ENCODE peak calls at places on chromosomes 1 and 21, in nine cellular contexts. Q, G, Y, I, K, O, V, H and J are unnamed samples.
A peak's percentile ranks its signal among the peaks of the same experiment; 100 is the strongest.

GRCh38 chr1:203324103-203325003 is 19.0 kb downstream of the BTG2 start:
- DNase-seq in I (no peak), G (no peak), O (no peak), H (peak; percentile 66), K (no peak), V (no peak), Y (no peak), Q (no peak), J (no peak)

GRCh38 chr1:47174621-47175020 is 15.2 kb downstream of the PDZK1IP1 start:
- DNase-seq in Y (no peak), O (no peak), I (no peak), V (no peak), Q (no peak), G (no peak), K (no peak), H (no peak), J (peak; percentile 60)

GRCh38 chr1:26278303-26278702 is 1.6 kb upstream of the SH3BGRL3 start:
- DNase-seq in O (no peak), K (no peak), H (peak; percentile 70), I (peak; percentile 91), V (no peak), G (peak; percentile 68), Y (no peak), Q (no peak), J (peak; percentile 87)

GRCh38 chr1:166920561-166921475 is 44.8 kb upstream of the TADA1 start:
- DNase-seq in Q (peak; percentile 71), O (no peak), V (no peak), I (no peak), H (no peak), G (no peak), Y (peak; percentile 72), K (no peak), J (no peak)

GRCh38 chr1:209107535-209107934 is 476.0 kb upstream of the CAMK1G start:
- DNase-seq in O (no peak), V (no peak), H (no peak), Y (no peak), K (no peak), G (no peak), Q (no peak), I (no peak), J (no peak)

GRCh38 chr1:240258910-240259309 is 167.2 kb downstream of the FMN2 start:
- DNase-seq in I (no peak), Q (no peak), K (no peak), V (no peak), H (no peak), O (no peak), G (peak; percentile 36), Y (no peak), J (no peak)

GRCh38 chr21:18614327-18614726 is 210.7 kb upstream of the TMPRSS15 start:
- DNase-seq in V (no peak), G (no peak), I (no peak), O (no peak), K (no peak), Y (no peak), Q (no peak), H (no peak), J (no peak)

GRCh38 chr1:213786683-213787082 is 201.1 kb upstream of the PROX1 start:
- DNase-seq in V (no peak), K (no peak), I (no peak), O (no peak), H (no peak), Q (no peak), G (no peak), Y (no peak), J (no peak)

GRCh38 chr1:212434992-212435391 is 2.3 kb downstream of the NENF start:
- DNase-seq in I (no peak), Y (no peak), V (no peak), H (no peak), G (no peak), O (no peak), Q (no peak), K (no peak), J (no peak)

GRCh38 chr1:216183007-216183406 is 240.2 kb downstream of the USH2A start:
- DNase-seq in Q (peak; percentile 75), G (peak; percentile 5), Y (no peak), H (no peak), I (no peak), K (no peak), V (no peak), O (no peak), J (no peak)

GRCh38 chr1:224300346-224300745 is 29.6 kb downstream of the NVL start:
- DNase-seq in V (no peak), O (no peak), H (no peak), Y (no peak), G (peak; percentile 71), I (no peak), Q (no peak), K (no peak), J (no peak)

GRCh38 chr1:110916669-110917306 is 43.8 kb downstream of the CD53 start:
- DNase-seq in K (no peak), I (no peak), Y (no peak), Q (no peak), O (no peak), G (peak; percentile 53), H (no peak), V (no peak), J (no peak)

GRCh38 chr1:234927968-234928635 is 200.5 kb downstream of the TOMM20 start:
- DNase-seq in O (no peak), K (peak; percentile 50), G (no peak), I (peak; percentile 52), H (no peak), Q (no peak), V (no peak), Y (no peak), J (no peak)

GRCh38 chr1:71882241-71883036 is 399.9 kb downstream of the NEGR1 start:
- DNase-seq in V (no peak), H (no peak), G (no peak), I (no peak), O (no peak), K (no peak), Y (no peak), Q (no peak), J (no peak)

GRCh38 chr1:27956761-27957160 is 3.0 kb upstream of the XKR8 start:
- DNase-seq in Q (no peak), G (no peak), V (no peak), K (no peak), H (no peak), Y (no peak), O (no peak), I (no peak), J (no peak)

GRCh38 chr1:27496604-27497155 is 6.7 kb upstream of the WASF2 start:
- DNase-seq in Y (peak; percentile 59), G (no peak), Q (peak; percentile 86), K (no peak), V (no peak), O (no peak), H (peak; percentile 9), I (peak; percentile 72), J (no peak)

GRCh38 chr1:228282329-228283042 is 74.6 kb downstream of the OBSCN start:
- DNase-seq in Y (no peak), K (peak; percentile 66), Q (peak; percentile 23), V (peak; percentile 40), H (no peak), O (no peak), I (no peak), G (peak; percentile 27), J (no peak)

GRCh38 chr1:228284521-228284920 is 76.7 kb downstream of the OBSCN start:
- DNase-seq in I (no peak), K (no peak), H (no peak), Q (no peak), O (no peak), G (no peak), Y (no peak), V (no peak), J (no peak)

GRCh38 chr1:228284148-228284495 is 76.3 kb downstream of the OBSCN start:
- DNase-seq in Y (peak; percentile 37), G (no peak), H (no peak), V (no peak), O (no peak), I (no peak), Q (no peak), K (no peak), J (no peak)

GRCh38 chr1:228283043-228283371 is 75.2 kb downstream of the OBSCN start:
- DNase-seq in I (no peak), H (no peak), K (peak; percentile 58), O (no peak), Q (peak; percentile 62), Y (no peak), G (no peak), V (no peak), J (no peak)

GRCh38 chr1:228283476-228284147 is 75.8 kb downstream of the OBSCN start:
- DNase-seq in V (no peak), Q (no peak), K (peak; percentile 55), Y (no peak), G (no peak), H (no peak), I (no peak), O (no peak), J (no peak)
- TF ChIP-seq CTCF in V (no peak), Q (no peak), K (no peak), Y (no peak), G (no peak), H (no peak), I (no peak), O (no peak), J (no peak)

GRCh38 chr21:42574234-42575027 is 60.8 kb downstream of the SLC37A1 start:
- DNase-seq in I (peak; percentile 45), H (peak; percentile 30), Q (no peak), V (peak; percentile 7), Y (no peak), G (peak; percentile 5), O (no peak), K (no peak), J (no peak)
- TF ChIP-seq CTCF in I (no peak), H (no peak), Q (no peak), V (no peak), Y (peak; percentile 25), G (no peak), O (no peak), K (no peak), J (no peak)

DNA sequence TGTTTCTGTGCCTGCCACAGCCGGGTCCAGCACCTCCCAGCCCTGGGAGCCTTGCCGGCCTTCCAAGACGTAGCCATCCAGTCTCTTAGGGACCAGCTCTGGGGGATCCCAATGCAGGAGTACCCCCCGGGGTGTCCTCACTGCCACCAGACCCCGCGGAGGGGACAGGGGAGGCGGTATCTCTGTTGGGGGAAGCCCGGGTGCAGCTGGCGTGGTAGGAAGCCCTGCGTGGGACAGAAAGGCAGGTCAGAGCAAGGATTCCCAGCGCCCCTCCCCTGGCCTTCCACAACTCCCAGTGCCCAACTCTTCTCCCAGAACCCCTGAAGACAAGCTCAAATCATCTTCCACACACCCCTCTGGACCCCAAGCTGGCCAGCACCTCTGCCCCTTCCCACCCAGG is 4.9 kb upstream of the TAGLN2 start:
- DNase-seq in K (no peak), V (no peak), H (no peak), Q (no peak), O (no peak), Y (no peak), G (no peak), I (no peak), J (no peak)
- TF ChIP-seq CTCF in K (no peak), V (no peak), H (no peak), Q (no peak), O (no peak), Y (no peak), G (no peak), I (no peak), J (no peak)

DNA sequence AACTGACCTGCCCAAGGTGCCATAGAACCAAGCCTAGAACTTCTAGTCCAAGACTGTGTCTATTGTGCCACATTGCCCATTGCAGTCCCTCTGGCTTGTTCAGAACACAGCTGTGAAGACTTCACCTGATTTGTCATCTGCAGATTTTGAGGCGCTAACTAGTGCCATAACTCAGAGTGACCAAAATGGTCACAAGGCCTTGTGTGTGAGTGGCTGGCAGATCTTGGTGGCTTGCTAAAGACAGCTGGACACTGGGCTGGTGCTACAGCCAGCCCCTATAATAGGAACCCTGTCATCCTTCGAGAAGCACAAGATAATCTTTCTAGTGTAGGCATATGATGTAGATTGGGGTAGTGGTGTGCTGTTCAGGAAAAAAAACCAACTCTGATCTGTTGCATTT is 63.7 kb upstream of the IFNLR1 start:
- DNase-seq in O (no peak), Y (no peak), K (no peak), H (no peak), I (no peak), V (no peak), Q (no peak), G (no peak), J (no peak)
- TF ChIP-seq CTCF in O (no peak), Y (no peak), K (no peak), H (no peak), I (no peak), V (no peak), Q (no peak), G (no peak), J (no peak)